ENCODE peak calls at places on chromosomes 16 and 17, in seven cellular contexts. S, P, K, Z, B, G and Q are unnamed samples. For H3K4me1, the result is how much of the 10 kb centered on the place peaks cover.

GRCh38 chr17:37106049-37106448 is 157.3 kb downstream of the AATF start:
- DNase-seq in Z (no peak), P (no peak), S (no peak), B (no peak), G (no peak), K (no peak), Q (no peak)

GRCh38 chr16:8948069-8948593 is 15.6 kb downstream of the USP7 start:
- DNase-seq in Z (no peak), B (no peak), G (no peak), P (no peak), K (no peak), S (no peak), Q (no peak)

GRCh38 chr16:81140930-81141780 is 45.0 kb upstream of the GCSH start:
- DNase-seq in P (peak), K (no peak), Z (peak), B (peak), S (no peak), G (no peak), Q (no peak)

GRCh38 chr17:62656446-62656845 is 29.0 kb downstream of the MRC2 start:
- DNase-seq in G (no peak), B (no peak), K (no peak), S (no peak), Z (no peak), P (no peak), Q (no peak)

GRCh38 chr17:77727216-77727615 is 231.3 kb upstream of the TNRC6C start:
- DNase-seq in K (no peak), B (no peak), G (no peak), P (no peak), S (no peak), Z (no peak), Q (no peak)

GRCh38 chr17:2912754-2913153 is 116.5 kb downstream of the RAP1GAP2 start:
- DNase-seq in S (no peak), B (no peak), P (no peak), K (no peak), G (no peak), Z (no peak), Q (no peak)

GRCh38 chr17:82924812-82925211 is 85.0 kb upstream of the ZNF750 start:
- DNase-seq in B (no peak), K (no peak), P (peak), S (no peak), G (no peak), Z (peak), Q (no peak)

GRCh38 chr17:78783711-78784396 is 1.8 kb upstream of the CYTH1 start:
- DNase-seq in Z (no peak), S (no peak), K (no peak), P (no peak), G (no peak), B (no peak), Q (no peak)

GRCh38 chr16:47848481-47849109 is 307.2 kb downstream of the ABCC12 start:
- DNase-seq in G (no peak), P (no peak), B (no peak), S (peak), K (no peak), Z (peak), Q (no peak)

GRCh38 chr16:813204-813915 is 12.8 kb upstream of the GNG13 start:
- DNase-seq in S (no peak), B (peak), K (peak), Z (peak), P (no peak), G (no peak), Q (peak)

GRCh38 chr16:56800355-56800754 is 64.7 kb upstream of the SLC12A3 start:
- DNase-seq in P (no peak), K (no peak), Z (no peak), S (no peak), G (no peak), B (no peak), Q (no peak)

GRCh38 chr17:66730497-66730923 is 104.4 kb upstream of the CACNG5 start:
- DNase-seq in K (no peak), S (no peak), P (no peak), Z (no peak), G (no peak), B (no peak), Q (peak)

GRCh38 chr16:56848955-56849689 is 15.9 kb upstream of the SLC12A3 start:
- DNase-seq in G (no peak), P (no peak), Z (peak), S (no peak), B (peak), K (no peak), Q (peak)

GRCh38 chr17:80387071-80387470 is 27.9 kb upstream of the ENDOV start:
- DNase-seq in K (no peak), B (no peak), G (no peak), Z (no peak), S (no peak), P (no peak), Q (no peak)

GRCh38 chr16:25012525-25012991 is 2.6 kb downstream of the ARHGAP17 start:
- DNase-seq in B (no peak), Z (peak), S (no peak), G (no peak), P (no peak), K (peak), Q (no peak)

GRCh38 chr17:14926526-14927122 is 338.5 kb downstream of the PMP22 start:
- DNase-seq in B (peak), G (peak), S (peak), P (peak), Z (peak), K (peak), Q (peak)

GRCh38 chr17:60888812-60889709 is 211.4 kb downstream of the BCAS3 start:
- DNase-seq in K (no peak), B (no peak), P (no peak), Z (peak), G (no peak), S (no peak), Q (no peak)

GRCh38 chr16:69432069-69432468 is 7.7 kb downstream of the CYB5B start:
- DNase-seq in S (no peak), B (no peak), P (no peak), G (no peak), Z (no peak), K (no peak), Q (no peak)

GRCh38 chr16:85187447-85187846 is 75.2 kb upstream of the CIBAR2 start:
- DNase-seq in S (no peak), B (no peak), G (no peak), Z (no peak), P (no peak), K (no peak), Q (peak)

GRCh38 chr17:4968166-4968915 is 724 bp upstream of the SPAG7 start:
- DNase-seq in G (no peak), K (peak), B (no peak), P (no peak), Z (no peak), S (no peak), Q (peak)

GRCh38 chr17:78924481-78925151 is 571 bp downstream of the TIMP2 start:
- DNase-seq in S (no peak), K (peak), B (no peak), Z (peak), P (no peak), G (peak), Q (peak)

GRCh38 chr17:31200287-31200686 is 96.8 kb downstream of the OMG start:
- DNase-seq in P (no peak), B (no peak), G (no peak), S (no peak), K (no peak), Z (no peak), Q (no peak)

GRCh38 chr17:31195305-31195704 is 100.5 kb downstream of the NF1 start:
- DNase-seq in G (no peak), S (no peak), Z (no peak), B (no peak), P (no peak), K (no peak), Q (no peak)

GRCh38 chr17:31202968-31203367 is 94.1 kb downstream of the OMG start:
- DNase-seq in P (no peak), Z (no peak), G (no peak), B (no peak), K (no peak), S (peak), Q (peak)

DNA sequence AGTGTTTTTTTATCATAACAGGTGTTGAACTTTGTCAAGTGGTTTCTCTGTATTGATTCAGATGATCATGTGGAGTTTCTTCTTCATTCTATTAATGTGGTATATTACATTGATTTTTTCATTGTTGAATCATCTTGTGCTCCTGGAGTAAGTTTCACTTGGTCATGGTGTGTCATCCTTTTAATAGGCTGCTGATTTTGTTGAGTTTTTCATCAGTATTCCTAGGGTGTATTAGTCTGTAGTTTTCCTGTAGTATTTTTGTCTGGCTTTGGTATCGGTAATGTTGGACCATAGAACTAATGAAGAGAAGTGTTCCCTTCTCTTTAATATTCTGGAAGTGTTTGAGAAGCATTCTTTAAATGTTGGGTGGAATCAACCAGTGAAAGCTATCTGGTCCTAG is 99.0 kb downstream of the OMG start:
- DNase-seq in P (no peak), K (no peak), Z (peak), S (no peak), B (no peak), G (no peak), Q (no peak)
- H3K27ac ChIP-seq in P (no peak), K (no peak), Z (peak), S (no peak), B (no peak), G (no peak), Q (no peak)

DNA sequence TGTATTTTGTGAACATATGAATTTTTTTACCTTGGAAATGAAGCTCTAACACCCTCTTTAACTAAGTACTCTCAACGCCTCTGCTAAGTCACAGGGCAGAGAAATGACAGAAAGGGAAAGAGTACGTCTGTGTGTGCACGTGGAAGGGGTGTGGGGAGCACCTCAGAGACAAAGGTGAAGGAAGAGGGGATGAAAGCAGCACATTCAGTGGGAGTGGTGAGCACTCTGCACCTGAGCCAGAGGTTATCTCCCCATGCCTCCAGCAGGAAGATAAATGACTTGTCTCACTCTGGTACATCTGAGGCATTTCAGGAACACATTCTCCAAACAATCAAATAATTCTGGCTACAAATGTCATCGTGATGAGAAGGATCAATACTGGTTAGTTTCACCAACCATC is 15.0 kb downstream of the GNA13 start:
- DNase-seq in Z (no peak), K (no peak), P (no peak), B (no peak), S (no peak), G (no peak), Q (no peak)
- H3K4me1 ChIP-seq in Z (under half), K (under half), P (under half), B (half or more), S (under half), G (under half), Q (under half)

GRCh38 chr17:19311016-19311415 is 51.5 kb downstream of the B9D1 start:
- DNase-seq in P (no peak), G (no peak), B (no peak), Z (no peak), S (no peak), K (no peak), Q (no peak)
- H3K27ac ChIP-seq in P (no peak), G (no peak), B (no peak), Z (no peak), S (peak), K (no peak), Q (no peak)

GRCh38 chr17:57344261-57344660 is 87.9 kb downstream of the MSI2 start:
- DNase-seq in P (no peak), B (no peak), Z (no peak), K (no peak), S (no peak), G (no peak), Q (no peak)

GRCh38 chr17:57342141-57342540 is 85.8 kb downstream of the MSI2 start:
- DNase-seq in S (no peak), B (no peak), K (no peak), P (no peak), Z (no peak), G (no peak), Q (peak)

GRCh38 chr17:57341611-57342010 is 85.3 kb downstream of the MSI2 start:
- DNase-seq in Z (no peak), P (no peak), B (no peak), G (no peak), S (no peak), K (no peak), Q (no peak)

GRCh38 chr17:57342963-57343589 is 86.8 kb downstream of the MSI2 start:
- DNase-seq in P (no peak), K (no peak), G (no peak), S (no peak), B (no peak), Z (no peak), Q (no peak)

DNA sequence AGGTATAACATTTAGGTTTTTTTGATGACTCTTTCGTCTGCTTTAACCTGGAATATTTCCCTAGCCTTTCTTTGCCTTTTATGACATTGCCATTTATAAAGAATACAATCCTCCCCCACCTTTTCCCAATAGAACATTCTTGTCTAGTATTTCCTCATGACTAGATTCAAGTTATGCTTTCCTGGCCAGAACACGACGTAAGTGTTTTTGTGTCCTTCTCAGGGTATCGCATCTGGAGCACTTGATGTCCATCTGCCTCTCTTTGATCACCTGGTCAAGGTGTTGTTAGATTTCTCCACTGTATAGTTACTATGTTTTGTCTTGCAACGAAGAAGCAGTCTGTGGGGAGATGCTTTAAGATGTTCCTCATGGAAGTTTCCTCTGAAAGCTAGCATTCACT is 87.4 kb downstream of the MSI2 start:
- DNase-seq in G (no peak), K (no peak), B (no peak), P (no peak), Z (no peak), S (no peak), Q (peak)
- H3K4me1 ChIP-seq in G (under half), K (under half), B (under half), P (under half), Z (under half), S (under half), Q (under half)

GRCh38 chr17:45958994-45959665 is 39.9 kb upstream of the STH start:
- DNase-seq in G (no peak), P (no peak), K (no peak), B (no peak), Z (no peak), S (no peak), Q (no peak)
- H3K27ac ChIP-seq in G (no peak), P (no peak), K (no peak), B (no peak), Z (no peak), S (no peak), Q (no peak)